ENCODE peak calls at places on chromosomes 6 and 20, in seven cellular contexts. I is hepatocyte, E is MM.1S, K is HCT116, N is GM23338, R is PC-3, D is neural progenitor cell. H is an unnamed sample.

GRCh38 chr6:126696921-126697693 is 357.2 kb downstream of the CENPW start:
- DNase-seq in E (no peak), R (no peak), I (peak), N (no peak), K (no peak), D (no peak), H (no peak)

GRCh38 chr6:135922170-135922569 is 70.7 kb downstream of the PDE7B start:
- DNase-seq in I (peak), K (peak), R (peak), N (peak), D (no peak), E (no peak), H (peak)

GRCh38 chr6:46888578-46888977 is 33.2 kb downstream of the ADGRF5 start:
- DNase-seq in I (no peak), R (peak), D (no peak), K (no peak), E (no peak), N (no peak), H (peak)

GRCh38 chr6:3164388-3164787 is 7.0 kb upstream of the TUBB2A start:
- DNase-seq in E (no peak), I (no peak), N (peak), R (no peak), D (no peak), K (no peak), H (no peak)

GRCh38 chr6:170031096-170031471 is 259.8 kb downstream of the DLL1 start:
- DNase-seq in N (no peak), E (no peak), I (peak), R (peak), D (no peak), K (no peak), H (peak)

GRCh38 chr6:155561262-155561970 is 105.8 kb upstream of the NOX3 start:
- DNase-seq in N (no peak), D (no peak), K (no peak), R (peak), E (no peak), I (peak), H (peak)

GRCh38 chr6:111471533-111471932 is 11.5 kb downstream of the REV3L start:
- DNase-seq in R (no peak), N (no peak), I (no peak), D (no peak), K (no peak), E (no peak), H (no peak)

GRCh38 chr6:149211046-149211571 is 106.4 kb upstream of the TAB2 start:
- DNase-seq in D (no peak), I (no peak), R (peak), E (no peak), K (no peak), N (no peak), H (peak)

GRCh38 chr6:137341721-137342195 is 122.6 kb upstream of the IFNGR1 start:
- DNase-seq in E (peak), I (no peak), R (peak), D (peak), N (peak), K (no peak), H (peak)

GRCh38 chr6:147204843-147205311 is 660 bp downstream of the STXBP5 start:
- DNase-seq in E (no peak), I (no peak), R (peak), K (no peak), N (no peak), D (no peak), H (peak)

GRCh38 chr6:41649596-41649995 is 11.3 kb downstream of the MDFI start:
- DNase-seq in I (no peak), K (no peak), E (no peak), N (no peak), R (no peak), D (no peak), H (no peak)

GRCh38 chr20:675453-676314 is at the start of gene SCRT2:
- DNase-seq in K (no peak), N (peak), I (peak), D (peak), R (peak), E (peak), H (peak)
- TF ChIP-seq EZH2 in K (no peak), N (peak), I (peak), D (peak), R (peak), E (no peak), H (peak)

DNA sequence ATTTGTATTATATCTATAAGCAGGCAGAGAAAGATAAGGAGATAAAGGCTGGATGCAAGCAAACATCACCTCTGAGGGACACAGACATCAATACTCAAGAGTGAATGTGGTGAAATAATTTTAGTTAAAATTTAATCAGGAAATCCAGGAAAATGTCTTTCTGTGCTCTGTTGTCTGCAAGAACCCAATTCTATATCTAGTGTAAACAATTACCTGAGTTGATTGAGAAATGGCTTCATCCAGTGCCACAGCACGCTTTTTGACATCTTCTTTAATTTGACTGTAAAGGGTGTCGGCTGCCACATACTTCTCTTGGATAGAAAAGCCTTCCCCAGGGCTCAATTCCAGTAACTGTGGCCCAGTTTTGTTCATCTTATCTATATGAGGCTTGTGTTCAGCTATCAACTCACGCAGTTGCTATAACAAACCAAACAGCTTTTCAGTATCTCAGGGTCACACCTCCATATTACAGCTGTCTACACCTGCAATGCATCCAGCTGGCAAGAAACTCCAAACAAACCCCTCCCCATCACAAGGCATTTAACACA is 131.6 kb downstream of the DST start:
- DNase-seq in D (no peak), N (no peak), K (no peak), R (no peak), I (peak), E (no peak), H (no peak)
- TF ChIP-seq EZH2phosphoT487 in D (no peak), N (no peak), K (no peak), R (no peak), I (no peak), E (no peak), H (no peak)

DNA sequence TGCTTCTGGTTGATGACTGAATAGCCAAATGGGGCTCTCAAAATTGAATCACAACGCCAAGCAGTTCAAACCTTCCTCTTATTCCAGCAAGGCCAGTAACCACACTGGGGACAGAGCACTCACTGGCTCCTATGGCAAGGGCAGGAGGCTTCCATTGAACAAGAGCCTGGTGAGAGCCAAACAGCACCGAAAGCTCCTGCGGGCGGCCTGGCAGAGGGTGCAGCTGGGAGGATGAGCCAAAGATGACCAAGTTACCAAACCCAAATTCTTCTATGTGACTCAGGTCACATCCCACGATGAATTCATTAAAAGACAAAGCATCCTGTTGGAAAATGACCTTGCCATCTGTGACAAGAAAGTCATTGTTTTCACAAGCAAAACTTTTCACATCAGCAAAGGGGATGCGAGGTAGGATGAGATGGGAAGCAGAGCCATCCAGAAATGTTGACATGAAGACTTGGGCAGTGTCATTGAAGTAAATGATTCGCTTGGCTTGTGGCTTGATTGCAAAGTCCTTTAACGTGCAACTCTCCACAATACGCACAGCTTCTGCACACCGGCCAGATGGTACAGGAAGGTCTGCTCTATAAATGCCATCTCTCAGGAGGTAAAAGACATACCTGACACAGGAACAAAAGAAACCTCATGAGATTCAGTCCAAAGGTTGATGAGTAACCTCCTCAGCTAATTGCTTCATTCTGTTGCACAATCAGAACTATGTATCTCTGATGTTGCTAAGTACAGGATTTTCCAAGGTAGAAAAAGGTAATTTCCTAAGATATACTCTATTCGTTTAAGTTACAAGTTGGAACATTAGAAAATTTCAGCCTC is 36.3 kb downstream of the ROS1 start:
- DNase-seq in I (peak), R (peak), K (no peak), N (no peak), E (no peak), D (no peak), H (peak)
- H3K27ac ChIP-seq in I (peak), R (peak), K (no peak), N (no peak), E (no peak), D (no peak), H (no peak)

GRCh38 chr6:89433637-89434499 is 916 bp downstream of the ANKRD6 start:
- DNase-seq in N (peak), R (no peak), D (peak), K (no peak), E (peak), I (peak), H (peak)
- TF ChIP-seq EZH2 in N (no peak), R (no peak), D (no peak), K (no peak), E (no peak), I (no peak), H (peak)

GRCh38 chr20:23298926-23299672 is 51.5 kb upstream of the NXT1 start:
- DNase-seq in R (no peak), E (no peak), D (no peak), K (no peak), N (no peak), I (no peak), H (peak)
- TF ChIP-seq EZH2phosphoT487 in R (no peak), E (no peak), D (no peak), K (no peak), N (no peak), I (no peak), H (no peak)

GRCh38 chr20:50646483-50646996 is 44.8 kb downstream of the RIPOR3 start:
- DNase-seq in E (no peak), D (no peak), I (no peak), K (no peak), R (peak), N (no peak), H (peak)
- H3K27ac ChIP-seq in E (no peak), D (no peak), I (peak), K (peak), R (peak), N (peak), H (peak)

DNA sequence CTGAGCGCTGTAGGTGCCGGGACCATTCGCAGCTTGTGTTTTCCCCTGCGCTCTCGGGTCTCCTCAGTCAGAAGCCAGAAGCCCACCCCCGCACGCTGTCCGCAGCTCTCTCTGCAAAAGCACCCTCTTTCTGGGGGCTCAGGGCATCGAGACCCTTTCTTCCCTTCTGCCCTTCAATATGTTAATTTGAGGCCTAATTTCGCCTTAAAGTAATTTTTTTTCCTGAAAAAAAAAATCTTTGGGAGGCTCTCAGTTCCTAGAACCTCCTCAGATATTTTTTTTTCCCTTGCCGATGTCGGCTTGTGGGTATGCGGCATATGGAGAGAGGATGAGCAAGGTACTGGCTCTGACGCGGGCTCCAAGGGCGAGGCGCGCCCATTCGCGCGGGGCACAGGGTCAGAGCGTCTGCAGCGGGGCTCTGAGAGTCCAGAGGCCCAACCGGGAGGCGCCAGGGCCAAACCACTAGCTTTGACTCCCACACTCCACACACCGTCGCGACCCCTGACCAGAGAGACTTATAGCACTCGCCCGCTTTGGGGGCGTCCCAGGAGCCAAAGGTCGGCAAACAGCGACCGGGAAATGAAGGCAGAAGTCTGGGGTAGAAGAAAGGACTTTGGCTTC is 893 bp downstream of the PRDM13 start:
- DNase-seq in I (no peak), E (no peak), K (no peak), D (peak), R (no peak), N (no peak), H (no peak)
- TF ChIP-seq EZH2 in I (peak), E (no peak), K (no peak), D (peak), R (no peak), N (peak), H (peak)

GRCh38 chr6:32645047-32645703 is 8.0 kb downstream of the HLA-DQA1 start:
- DNase-seq in K (no peak), D (no peak), I (no peak), E (no peak), N (no peak), R (no peak), H (no peak)
- TF ChIP-seq EZH2phosphoT487 in K (no peak), D (no peak), I (no peak), E (no peak), N (no peak), R (no peak), H (no peak)

DNA sequence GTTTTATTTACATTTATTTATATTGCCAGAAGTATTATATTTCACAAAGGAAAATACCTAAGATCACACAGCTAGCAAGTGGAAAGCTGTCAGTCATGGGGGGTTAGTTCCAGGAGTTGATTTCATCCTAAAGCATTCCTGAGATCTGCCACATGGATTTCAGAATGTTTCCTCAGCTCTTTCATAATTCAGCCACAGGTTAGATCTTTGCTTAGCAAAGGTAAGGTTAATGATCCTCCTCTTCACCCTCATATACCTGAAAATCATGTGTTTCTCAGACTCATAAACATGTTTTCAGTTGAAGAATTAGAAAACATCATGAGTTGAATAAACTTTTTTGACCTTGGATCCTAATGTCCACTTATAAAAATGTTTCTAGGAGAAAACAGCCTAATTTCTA is 215.4 kb downstream of the ARHGAP18 start:
- DNase-seq in E (no peak), K (no peak), N (no peak), D (no peak), R (no peak), I (no peak), H (no peak)
- H3K27ac ChIP-seq in E (no peak), K (peak), N (no peak), D (no peak), R (no peak), I (peak), H (peak)

DNA sequence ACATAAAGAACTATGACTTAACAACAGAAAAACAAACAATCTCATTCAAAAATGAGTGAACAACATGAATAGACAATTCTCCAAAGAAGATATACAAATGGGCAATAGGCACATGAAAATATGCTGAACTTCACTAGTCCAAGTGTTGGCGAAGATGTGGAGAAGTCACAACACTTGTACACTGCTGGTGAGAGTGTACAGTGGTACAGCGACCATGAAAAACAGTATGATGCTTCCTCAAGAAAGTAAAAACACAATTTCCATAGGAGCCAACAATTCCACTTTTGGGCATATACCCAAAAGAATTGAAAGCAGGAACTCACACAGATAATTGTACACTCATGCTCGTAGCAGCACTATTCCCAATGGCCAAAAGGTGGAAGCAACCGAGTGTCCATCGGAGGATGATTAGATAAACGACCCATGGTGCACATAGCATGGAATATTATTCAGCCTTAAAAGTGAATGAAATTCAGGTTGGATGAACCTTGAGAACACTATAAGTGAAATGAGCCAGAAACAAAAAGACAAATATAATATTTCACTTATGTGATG is 6.6 kb downstream of the HLA-F start:
- DNase-seq in K (no peak), R (no peak), N (no peak), E (no peak), I (no peak), D (no peak), H (no peak)
- TF ChIP-seq EZH2 in K (no peak), R (no peak), N (no peak), E (no peak), I (no peak), D (no peak), H (no peak)